ENCODE peak calls at places on chromosomes 2 and 18, in four cellular contexts. P is mesenchymal stem cell, N is neuronal stem cell, E is H1. M is an unnamed sample.

GRCh38 chr2:227388537-227389011 is 825 bp upstream of the SCYGR1 start:
- DNase-seq in P (no peak), N (no peak), E (no peak), M (no peak)

GRCh38 chr2:46950314-46950713 is 34.7 kb upstream of the MCFD2 start:
- DNase-seq in P (no peak), N (no peak), E (no peak), M (no peak)

GRCh38 chr18:45255142-45255890 is 360.0 kb upstream of the SLC14A2 start:
- DNase-seq in P (peak), N (no peak), E (no peak), M (peak)

GRCh38 chr2:73970850-73971471 is 13.7 kb upstream of the TET3 start:
- DNase-seq in P (no peak), N (no peak), E (no peak), M (peak)

GRCh38 chr2:39875182-39875913 is 96.3 kb upstream of the THUMPD2 start:
- DNase-seq in P (peak), N (no peak), E (no peak), M (no peak)

GRCh38 chr2:148545387-148546256 is 98.9 kb upstream of the EPC2 start:
- DNase-seq in P (no peak), N (no peak), E (no peak), M (no peak)

GRCh38 chr2:165239230-165239629 is at the start of gene SCN2A:
- DNase-seq in P (peak), N (peak), E (no peak), M (peak)

GRCh38 chr18:35577045-35577848 is 4.3 kb upstream of the GALNT1 start:
- DNase-seq in P (no peak), N (no peak), E (no peak), M (no peak)

GRCh38 chr2:199147216-199147615 is 310.5 kb downstream of the SATB2 start:
- DNase-seq in P (no peak), N (no peak), E (no peak), M (no peak)

GRCh38 chr2:27832396-27832795 is 57.8 kb downstream of the RBKS start:
- DNase-seq in P (peak), N (no peak), E (no peak), M (no peak)

GRCh38 chr2:106011993-106012392 is 182.1 kb downstream of the UXS1 start:
- DNase-seq in P (no peak), N (no peak), E (no peak), M (peak)

GRCh38 chr2:6958616-6959235 is 41.5 kb downstream of the RNF144A start:
- DNase-seq in P (no peak), N (no peak), E (no peak), M (no peak)

GRCh38 chr2:120539937-120540718 is 194.2 kb downstream of the INHBB start:
- DNase-seq in P (peak), N (no peak), E (no peak), M (peak)

GRCh38 chr2:29066271-29066860 is 8.0 kb downstream of the PCARE start:
- DNase-seq in P (peak), N (no peak), E (no peak), M (no peak)

GRCh38 chr2:70894765-70895164 is 40.9 kb upstream of the ATP6V1B1 start:
- DNase-seq in P (no peak), N (no peak), E (no peak), M (no peak)

GRCh38 chr2:122136071-122136470 is 380.6 kb downstream of the TSN start:
- DNase-seq in P (no peak), N (no peak), E (peak), M (peak)

GRCh38 chr2:8611712-8612111 is 70.1 kb upstream of the ID2 start:
- DNase-seq in P (no peak), N (no peak), E (no peak), M (no peak)

GRCh38 chr2:174878537-174879147 is 114.4 kb upstream of the CHRNA1 start:
- DNase-seq in P (no peak), N (no peak), E (no peak), M (no peak)

GRCh38 chr2:5766051-5766450 is 73.9 kb downstream of the SOX11 start:
- DNase-seq in P (no peak), N (no peak), E (no peak), M (no peak)

GRCh38 chr18:8359076-8359475 is 250.2 kb upstream of the RAB12 start:
- DNase-seq in P (no peak), N (no peak), E (no peak), M (no peak)

GRCh38 chr18:29096380-29096779 is 919.5 kb upstream of the CDH2 start:
- DNase-seq in P (no peak), N (no peak), E (no peak), M (no peak)

GRCh38 chr2:156918410-156918809 is 339.1 kb upstream of the GALNT5 start:
- DNase-seq in P (peak), N (peak), E (peak), M (peak)

GRCh38 chr2:226030369-226031077 is 631.0 kb downstream of the NYAP2 start:
- DNase-seq in P (no peak), N (peak), E (no peak), M (peak)

GRCh38 chr18:456361-456821 is 44.1 kb downstream of the COLEC12 start:
- DNase-seq in P (peak), N (no peak), E (no peak), M (no peak)

GRCh38 chr18:6781846-6782245 is 52.3 kb downstream of the ARHGAP28 start:
- DNase-seq in P (peak), N (no peak), E (no peak), M (no peak)

GRCh38 chr2:237298323-237299118 is 115.4 kb downstream of the COL6A3 start:
- DNase-seq in P (peak), N (no peak), E (no peak), M (no peak)

GRCh38 chr18:74841248-74841647 is 243.6 kb downstream of the ZNF407 start:
- DNase-seq in P (no peak), N (no peak), E (no peak), M (no peak)

GRCh38 chr2:240396623-240397541 is 38.6 kb upstream of the GPC1 start:
- DNase-seq in P (no peak), N (no peak), E (no peak), M (no peak)

GRCh38 chr2:138395565-138396306 is 105.8 kb upstream of the SPOPL start:
- DNase-seq in P (peak), N (no peak), E (no peak), M (no peak)

GRCh38 chr2:188202777-188203176 is 88.9 kb upstream of the GULP1 start:
- DNase-seq in P (no peak), N (no peak), E (no peak), M (no peak)

GRCh38 chr2:188204830-188205229 is 86.8 kb upstream of the GULP1 start:
- DNase-seq in P (no peak), N (no peak), E (no peak), M (peak)

GRCh38 chr2:188203756-188204155 is 87.9 kb upstream of the GULP1 start:
- DNase-seq in P (no peak), N (no peak), E (no peak), M (no peak)

GRCh38 chr2:188199716-188200128 is 92.0 kb upstream of the GULP1 start:
- DNase-seq in P (peak), N (no peak), E (no peak), M (peak)

DNA sequence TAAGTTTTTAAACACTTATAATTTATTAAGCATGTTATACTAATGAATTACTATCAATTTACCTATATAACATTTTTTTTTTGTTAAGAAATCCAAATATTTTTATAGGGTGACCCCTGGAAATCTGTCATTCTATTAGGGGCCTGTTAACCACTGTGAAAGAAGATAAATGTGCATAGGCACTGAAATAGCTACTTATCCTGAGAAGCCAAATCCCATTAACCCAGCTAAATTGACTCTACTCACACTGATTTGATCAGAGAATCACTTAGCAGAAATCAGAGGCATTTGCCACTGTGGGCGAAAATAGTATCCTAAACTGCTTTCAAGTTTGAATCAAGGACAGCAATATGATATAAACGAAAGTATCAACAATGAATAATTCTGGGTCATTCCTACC is 90.0 kb upstream of the GULP1 start:
- DNase-seq in P (no peak), N (no peak), E (no peak), M (peak)
- H3K9ac ChIP-seq in P (no peak), N (no peak), E (no peak), M (no peak)

DNA sequence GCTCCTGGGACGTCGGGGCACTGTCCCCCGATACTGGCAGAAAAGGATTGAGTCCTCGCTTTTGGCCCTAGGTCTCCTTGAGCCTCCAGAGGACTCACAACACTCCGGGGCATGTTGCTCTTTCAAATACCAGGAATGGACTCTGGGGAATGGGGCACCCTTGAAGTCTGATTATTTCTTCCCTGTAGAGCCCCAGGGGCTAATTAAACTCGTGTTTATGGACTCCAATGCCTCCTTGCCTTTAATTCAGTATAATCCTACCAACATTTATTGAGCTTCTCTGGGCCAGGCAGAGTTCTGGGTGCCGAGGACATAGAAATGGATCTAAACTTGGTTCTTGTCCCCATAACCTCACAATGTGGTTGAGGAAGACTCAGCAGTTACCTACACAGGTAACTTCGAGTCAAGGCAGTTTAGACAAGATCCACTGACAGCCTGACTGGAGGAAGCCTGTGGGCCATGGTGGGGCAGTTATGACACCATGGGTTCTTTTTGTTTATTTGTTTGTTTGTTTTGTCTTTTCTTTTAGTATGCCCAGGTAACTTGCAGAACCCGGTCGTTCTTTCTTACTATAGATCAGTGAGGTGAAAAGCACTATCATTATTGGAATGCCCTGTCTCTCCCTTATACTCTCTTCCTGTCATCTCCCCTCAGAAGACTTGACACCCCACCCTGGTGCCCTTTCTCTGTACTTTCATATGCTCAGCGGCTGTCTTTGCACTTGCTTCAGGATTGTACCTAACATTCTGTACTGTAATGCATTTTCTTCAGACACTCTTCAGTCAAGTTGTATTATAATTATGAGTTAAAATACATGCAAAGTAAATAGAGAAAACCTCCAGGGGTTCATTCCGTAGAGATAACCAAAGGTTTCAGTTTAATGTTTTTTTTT is 3.2 kb downstream of the CFLAR start:
- DNase-seq in P (peak), N (no peak), E (no peak), M (peak)
- H2BK120ac ChIP-seq in P (no peak), N (no peak), E (no peak), M (peak)

DNA sequence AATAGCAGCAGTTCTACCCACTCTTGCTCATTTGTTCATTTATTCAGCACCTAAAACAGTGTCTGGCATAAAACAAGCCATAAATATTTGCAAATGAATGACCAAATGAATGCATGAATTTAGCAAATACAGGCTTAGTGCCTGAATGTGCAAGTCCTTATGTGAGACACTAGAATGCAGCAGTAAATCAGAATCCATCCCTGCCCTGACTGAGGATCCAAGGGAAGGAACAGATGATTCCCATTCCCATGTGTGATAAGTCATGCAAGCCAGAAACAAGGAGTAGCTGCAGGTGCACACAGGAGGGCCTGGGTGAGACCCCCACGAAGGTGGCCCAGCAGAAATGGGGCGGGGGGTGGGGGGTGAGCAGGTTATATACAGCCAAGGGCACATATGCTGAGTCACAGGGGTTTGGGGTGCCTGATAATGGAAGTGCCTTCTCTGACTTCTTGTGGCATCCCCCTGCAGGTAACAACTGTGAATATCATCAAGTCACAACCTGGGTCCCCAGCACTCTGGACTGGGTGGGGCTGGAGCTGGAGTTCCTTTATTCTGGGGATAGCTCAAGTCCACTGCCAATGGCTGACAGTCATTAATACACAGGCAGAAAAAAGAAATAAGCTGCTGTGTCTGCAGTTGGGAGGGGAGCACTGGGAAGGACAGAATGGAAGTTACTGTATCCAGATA is 311.9 kb downstream of the TXNL1 start:
- DNase-seq in P (no peak), N (no peak), E (no peak), M (no peak)
- H2BK15ac ChIP-seq in P (no peak), N (no peak), E (no peak), M (no peak)

DNA sequence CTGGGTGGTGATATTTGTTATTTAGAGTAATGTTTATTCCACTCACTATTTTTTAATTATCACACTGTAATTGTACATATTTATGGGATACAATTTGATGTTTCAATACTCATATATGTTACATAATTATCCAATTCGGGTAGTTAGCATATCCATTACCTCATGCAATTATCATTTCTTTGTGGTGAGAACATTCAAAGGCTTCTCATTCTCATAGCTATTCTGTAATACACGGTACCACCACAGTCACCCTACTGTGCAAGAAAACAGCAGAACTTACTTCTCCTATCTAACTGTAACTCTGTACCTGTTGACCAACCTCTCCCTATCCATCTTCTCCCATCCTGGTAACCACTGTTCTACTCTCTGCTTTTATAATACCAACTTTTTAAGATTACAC is 4.6 kb downstream of the TBC1D8 start:
- DNase-seq in P (no peak), N (no peak), E (no peak), M (no peak)
- H3K9ac ChIP-seq in P (no peak), N (no peak), E (no peak), M (no peak)

M was measured in mesendoderm.